ENCODE peak calls at places on chromosomes 3 and 15, in five cellular contexts. One of them, this sample, is unnamed.

GRCh38 chr3:126389112-126389791 is 5.5 kb upstream of the CFAP100 start:
- DNase-seq in stomach: peak
- DNase-seq in sigmoid colon: peak
- DNase-seq in GM23338: peak
- DNase-seq in GM12892: peak
- DNase-seq in this sample: peak

GRCh38 chr15:55118341-55118740 is 78.4 kb downstream of the RSL24D1 start:
- DNase-seq in stomach: no peak
- DNase-seq in sigmoid colon: no peak
- DNase-seq in GM12892: no peak
- DNase-seq in GM23338: no peak
- DNase-seq in this sample: no peak

GRCh38 chr15:69996842-69997478 is 100.8 kb downstream of the TLE3 start:
- DNase-seq in GM12892: no peak
- DNase-seq in GM23338: no peak
- DNase-seq in stomach: peak
- DNase-seq in sigmoid colon: no peak
- DNase-seq in this sample: peak

GRCh38 chr3:111735271-111735758 is 123.8 kb upstream of the PHLDB2 start:
- DNase-seq in sigmoid colon: no peak
- DNase-seq in GM23338: no peak
- DNase-seq in stomach: no peak
- DNase-seq in GM12892: no peak
- DNase-seq in this sample: no peak

GRCh38 chr15:72173864-72174550 is 23.6 kb downstream of the GRAMD2A start:
- DNase-seq in sigmoid colon: no peak
- DNase-seq in GM23338: no peak
- DNase-seq in stomach: no peak
- DNase-seq in GM12892: no peak
- DNase-seq in this sample: peak

GRCh38 chr3:46193436-46193835 is 14.7 kb downstream of the CCR1 start:
- DNase-seq in sigmoid colon: no peak
- DNase-seq in GM12892: no peak
- DNase-seq in GM23338: no peak
- DNase-seq in stomach: no peak
- DNase-seq in this sample: no peak

GRCh38 chr3:13224967-13225366 is 151.7 kb upstream of the IQSEC1 start:
- DNase-seq in GM23338: no peak
- DNase-seq in GM12892: no peak
- DNase-seq in stomach: no peak
- DNase-seq in sigmoid colon: no peak
- DNase-seq in this sample: no peak

GRCh38 chr15:74778599-74778970 is 3.3 kb upstream of the CSK start:
- DNase-seq in sigmoid colon: no peak
- DNase-seq in stomach: no peak
- DNase-seq in GM12892: no peak
- DNase-seq in GM23338: no peak
- DNase-seq in this sample: no peak

GRCh38 chr3:182983811-182984210 is 3.5 kb upstream of the DCUN1D1 start:
- DNase-seq in GM23338: no peak
- DNase-seq in GM12892: no peak
- DNase-seq in stomach: no peak
- DNase-seq in sigmoid colon: no peak
- DNase-seq in this sample: no peak

GRCh38 chr3:148930785-148931184 is 60.6 kb upstream of the GYG1 start:
- DNase-seq in GM23338: no peak
- DNase-seq in sigmoid colon: no peak
- DNase-seq in GM12892: no peak
- DNase-seq in stomach: no peak
- DNase-seq in this sample: no peak

GRCh38 chr3:64190517-64191515 is 34.5 kb downstream of the PRICKLE2 start:
- DNase-seq in stomach: no peak
- DNase-seq in sigmoid colon: no peak
- DNase-seq in GM23338: no peak
- DNase-seq in GM12892: no peak
- DNase-seq in this sample: no peak

GRCh38 chr15:41896566-41896965 is 2.7 kb upstream of the SPTBN5 start:
- DNase-seq in GM23338: no peak
- DNase-seq in sigmoid colon: no peak
- DNase-seq in stomach: no peak
- DNase-seq in GM12892: no peak
- DNase-seq in this sample: no peak

GRCh38 chr15:41895491-41895890 is 1.6 kb upstream of the SPTBN5 start:
- DNase-seq in stomach: no peak
- DNase-seq in sigmoid colon: no peak
- DNase-seq in GM23338: no peak
- DNase-seq in GM12892: no peak
- DNase-seq in this sample: no peak

GRCh38 chr15:41894791-41895463 is 1.1 kb upstream of the SPTBN5 start:
- DNase-seq in sigmoid colon: peak
- DNase-seq in GM23338: peak
- DNase-seq in stomach: peak
- DNase-seq in GM12892: peak
- DNase-seq in this sample: peak

GRCh38 chr15:41895957-41896356 is 2.1 kb upstream of the SPTBN5 start:
- DNase-seq in GM12892: no peak
- DNase-seq in stomach: no peak
- DNase-seq in sigmoid colon: no peak
- DNase-seq in GM23338: no peak
- DNase-seq in this sample: no peak

GRCh38 chr15:41897327-41897726 is 3.5 kb upstream of the SPTBN5 start:
- DNase-seq in stomach: no peak
- DNase-seq in sigmoid colon: no peak
- DNase-seq in GM12892: no peak
- DNase-seq in GM23338: no peak
- DNase-seq in this sample: no peak
- TF ChIP-seq POLR2AphosphoS5 in stomach: no peak
- TF ChIP-seq POLR2AphosphoS5 in sigmoid colon: no peak
- TF ChIP-seq POLR2AphosphoS5 in GM12892: peak
- TF ChIP-seq POLR2AphosphoS5 in GM23338: no peak
- TF ChIP-seq POLR2AphosphoS5 in this sample: no peak

GRCh38 chr15:91021516-91022074 is 799 bp downstream of the VPS33B start:
- DNase-seq in sigmoid colon: no peak
- DNase-seq in stomach: no peak
- DNase-seq in GM23338: no peak
- DNase-seq in GM12892: no peak
- DNase-seq in this sample: no peak

GRCh38 chr15:91022832-91023129 is 387 bp upstream of the VPS33B start:
- DNase-seq in GM23338: no peak
- DNase-seq in GM12892: no peak
- DNase-seq in sigmoid colon: no peak
- DNase-seq in stomach: no peak
- DNase-seq in this sample: no peak

GRCh38 chr15:91018178-91018577 is 4.2 kb downstream of the VPS33B start:
- DNase-seq in GM23338: no peak
- DNase-seq in stomach: no peak
- DNase-seq in GM12892: no peak
- DNase-seq in sigmoid colon: no peak
- DNase-seq in this sample: no peak

GRCh38 chr15:91023720-91024119 is 1.3 kb upstream of the VPS33B start:
- DNase-seq in sigmoid colon: no peak
- DNase-seq in stomach: no peak
- DNase-seq in GM12892: no peak
- DNase-seq in GM23338: no peak
- DNase-seq in this sample: no peak

DNA sequence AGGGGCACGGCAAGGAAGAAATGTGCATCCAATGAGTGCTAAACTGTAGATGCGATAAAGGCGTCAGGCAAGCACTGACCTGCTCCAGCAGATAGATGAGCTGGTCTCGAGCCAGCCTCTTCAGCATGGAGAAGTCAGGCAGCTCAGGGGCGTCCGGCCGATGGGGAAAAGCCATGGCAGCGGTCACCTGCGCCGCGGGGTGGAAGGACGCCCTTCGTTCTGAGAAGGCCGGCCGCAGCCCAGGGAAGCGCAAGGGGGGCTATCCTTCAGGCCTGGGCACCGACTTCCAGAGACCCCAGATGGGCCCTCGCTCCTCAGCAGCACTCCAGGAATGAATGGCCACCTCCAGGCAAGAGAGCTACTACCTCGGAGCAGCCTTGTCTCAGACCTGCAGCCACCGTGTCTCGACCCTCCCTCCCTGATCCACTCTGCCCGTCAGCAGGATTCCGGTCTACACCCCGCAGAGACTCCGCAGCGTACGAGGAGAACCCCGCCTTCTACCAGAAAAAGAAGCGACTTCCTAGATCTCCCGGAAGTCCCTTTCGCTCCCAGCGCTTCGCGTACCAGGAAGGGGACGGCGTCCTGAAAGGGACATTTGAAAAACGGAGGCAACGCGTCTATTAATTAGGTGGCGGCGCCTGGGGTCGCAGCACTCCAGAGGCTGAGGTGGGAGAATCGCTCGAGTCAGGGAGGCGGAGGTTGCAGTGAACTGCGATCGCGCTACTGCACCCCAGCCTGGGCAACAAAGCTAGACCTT is at the start of gene VPS33B:
- DNase-seq in stomach: peak
- DNase-seq in GM12892: peak
- DNase-seq in GM23338: peak
- DNase-seq in sigmoid colon: peak
- DNase-seq in this sample: peak
- TF ChIP-seq POLR2AphosphoS5 in stomach: peak
- TF ChIP-seq POLR2AphosphoS5 in GM12892: peak
- TF ChIP-seq POLR2AphosphoS5 in GM23338: peak
- TF ChIP-seq POLR2AphosphoS5 in sigmoid colon: peak
- TF ChIP-seq POLR2AphosphoS5 in this sample: peak

DNA sequence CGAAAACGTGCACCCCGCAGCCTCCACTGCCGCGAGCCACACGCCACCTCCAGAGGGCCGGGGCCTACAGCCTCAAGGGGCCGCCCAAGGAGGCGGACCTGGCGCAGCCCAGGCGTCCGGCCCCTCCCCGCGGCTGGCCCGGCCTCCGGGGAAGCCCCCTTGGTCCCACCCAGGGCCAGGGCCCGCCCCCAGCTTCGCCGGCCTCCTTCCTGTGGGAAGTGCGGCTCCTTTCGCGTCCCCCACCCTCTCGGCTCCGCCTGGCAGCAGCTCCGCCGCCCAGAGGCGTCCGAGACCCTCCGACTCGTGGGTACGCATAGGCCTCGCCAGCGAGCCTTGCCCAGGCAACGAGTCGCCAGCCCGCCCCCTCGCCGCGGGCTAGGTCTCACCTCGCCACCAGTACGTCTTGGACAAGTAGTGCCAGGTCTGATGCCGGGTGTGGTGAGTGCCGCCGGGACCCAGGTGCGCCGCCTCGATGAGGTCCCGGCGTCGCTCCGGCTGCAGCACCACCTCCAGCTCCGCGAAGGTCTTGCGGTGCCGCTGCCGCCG is 640 bp downstream of the ZBTB11 start:
- DNase-seq in GM23338: peak
- DNase-seq in GM12892: peak
- DNase-seq in sigmoid colon: peak
- DNase-seq in stomach: peak
- DNase-seq in this sample: peak
- TF ChIP-seq POLR2AphosphoS5 in GM23338: peak
- TF ChIP-seq POLR2AphosphoS5 in GM12892: peak
- TF ChIP-seq POLR2AphosphoS5 in sigmoid colon: peak
- TF ChIP-seq POLR2AphosphoS5 in stomach: peak
- TF ChIP-seq POLR2AphosphoS5 in this sample: peak

GRCh38 chr3:57692404-57693191 is at the start of gene DENND6A:
- DNase-seq in stomach: peak
- DNase-seq in GM23338: peak
- DNase-seq in GM12892: peak
- DNase-seq in sigmoid colon: peak
- DNase-seq in this sample: peak
- TF ChIP-seq POLR2AphosphoS5 in stomach: peak
- TF ChIP-seq POLR2AphosphoS5 in GM23338: peak
- TF ChIP-seq POLR2AphosphoS5 in GM12892: peak
- TF ChIP-seq POLR2AphosphoS5 in sigmoid colon: peak
- TF ChIP-seq POLR2AphosphoS5 in this sample: peak

DNA sequence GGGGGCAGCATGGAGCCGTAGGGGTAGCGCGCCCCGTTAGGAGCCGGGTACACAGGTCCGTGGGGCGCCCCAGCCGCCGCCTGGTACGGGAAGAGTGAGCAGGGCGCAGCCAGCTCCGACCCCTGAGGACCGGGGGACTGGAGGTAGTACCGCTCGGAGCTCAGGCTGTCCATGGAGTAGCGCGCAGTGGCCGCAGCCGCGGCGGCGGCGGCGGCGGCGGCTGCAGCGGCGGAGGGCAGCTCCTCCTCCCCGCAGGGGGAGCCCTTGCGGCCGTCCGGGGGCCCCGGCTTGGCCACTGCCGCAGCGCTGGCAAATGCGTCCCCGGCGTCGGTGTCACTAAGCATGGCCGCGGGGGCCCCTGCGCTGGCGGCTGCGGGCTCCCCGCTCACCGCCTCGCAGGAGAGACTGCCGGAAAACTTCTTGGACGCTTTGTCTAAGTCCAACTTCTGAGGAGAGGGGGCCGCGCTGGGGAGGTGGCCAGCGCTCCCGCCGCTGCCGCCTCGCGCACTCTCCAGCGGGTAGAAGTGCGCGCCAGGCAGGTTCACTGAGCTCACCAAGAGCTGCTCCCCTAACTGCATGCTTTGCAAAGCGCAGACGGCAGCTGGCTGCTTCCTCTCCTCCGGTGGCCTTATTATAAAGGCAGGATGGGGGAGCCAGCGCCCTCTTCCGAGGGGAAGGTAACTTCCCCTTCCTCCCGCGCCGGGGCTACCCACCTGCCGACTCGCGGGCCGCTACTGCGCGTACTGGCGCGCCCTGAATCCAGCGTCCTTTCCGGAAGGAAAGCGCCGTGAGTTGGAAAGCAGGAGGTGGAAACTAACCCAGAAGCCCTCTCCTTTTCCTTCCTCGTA is at the start of gene EOMES:
- DNase-seq in stomach: peak
- DNase-seq in GM12892: no peak
- DNase-seq in GM23338: peak
- DNase-seq in sigmoid colon: no peak
- DNase-seq in this sample: no peak
- TF ChIP-seq POLR2AphosphoS5 in stomach: no peak
- TF ChIP-seq POLR2AphosphoS5 in GM12892: no peak
- TF ChIP-seq POLR2AphosphoS5 in GM23338: no peak
- TF ChIP-seq POLR2AphosphoS5 in sigmoid colon: no peak
- TF ChIP-seq POLR2AphosphoS5 in this sample: no peak

This sample was measured in breast epithelium.